ENCODE peak calls at places on chromosomes 13 and 19, in four cellular contexts. Q, G, U and C are unnamed samples.

GRCh38 chr19:44987148-44987675 is 14.1 kb upstream of the RELB start:
- DNase-seq in Q (no peak), G (no peak), U (no peak), C (no peak)

GRCh38 chr13:96993660-96994029 is 631 bp downstream of the OXGR1 start:
- DNase-seq in Q (no peak), G (no peak), U (no peak), C (no peak)

GRCh38 chr19:36093146-36093662 is 17.7 kb upstream of the OVOL3 start:
- DNase-seq in Q (no peak), G (no peak), U (no peak), C (no peak)

GRCh38 chr13:80901111-80902014 is 560.4 kb upstream of the SPRY2 start:
- DNase-seq in Q (no peak), G (no peak), U (no peak), C (no peak)

GRCh38 chr19:18776736-18777135 is 14.4 kb downstream of the COMP start:
- DNase-seq in Q (no peak), G (no peak), U (no peak), C (no peak)

GRCh38 chr19:49057636-49058234 is at the start of gene CGB7:
- DNase-seq in Q (peak), G (no peak), U (no peak), C (no peak)

GRCh38 chr13:106372199-106373160 is 163.0 kb downstream of the EFNB2 start:
- DNase-seq in Q (no peak), G (no peak), U (no peak), C (no peak)

GRCh38 chr13:67097856-67098255 is 132.3 kb downstream of the PCDH9 start:
- DNase-seq in Q (no peak), G (no peak), U (no peak), C (no peak)

GRCh38 chr13:24228852-24229458 is 68.4 kb downstream of the SPATA13 start:
- DNase-seq in Q (peak), G (peak), U (peak), C (no peak)

GRCh38 chr13:84037937-84038464 is 155.7 kb upstream of the SLITRK1 start:
- DNase-seq in Q (no peak), G (no peak), U (peak), C (no peak)

GRCh38 chr13:71643466-71643865 is 223.5 kb downstream of the DACH1 start:
- DNase-seq in Q (no peak), G (no peak), U (no peak), C (no peak)

GRCh38 chr19:49442354-49442753 is 1.0 kb upstream of the SLC17A7 start:
- DNase-seq in Q (peak), G (no peak), U (no peak), C (no peak)

GRCh38 chr19:2329528-2329927 is 1.0 kb downstream of the SPPL2B start:
- DNase-seq in Q (no peak), G (no peak), U (no peak), C (no peak)

GRCh38 chr13:40406405-40407138 is 259.9 kb downstream of the FOXO1 start:
- DNase-seq in Q (no peak), G (no peak), U (no peak), C (no peak)

GRCh38 chr19:39130337-39131254 is 5.0 kb downstream of the PAK4 start:
- DNase-seq in Q (no peak), G (no peak), U (no peak), C (no peak)

GRCh38 chr13:30038884-30039283 is 188.5 kb upstream of the UBL3 start:
- DNase-seq in Q (no peak), G (peak), U (no peak), C (no peak)

GRCh38 chr13:106105153-106105552 is 430.3 kb downstream of the EFNB2 start:
- DNase-seq in Q (no peak), G (no peak), U (no peak), C (no peak)

GRCh38 chr19:3932931-3933810 is at the start of gene NMRK2:
- DNase-seq in Q (no peak), G (no peak), U (no peak), C (no peak)

GRCh38 chr19:17325881-17326594 is 8.6 kb downstream of the ANO8 start:
- DNase-seq in Q (peak), G (no peak), U (no peak), C (no peak)

GRCh38 chr13:104483631-104484030 is 1417.4 kb upstream of the SLC10A2 start:
- DNase-seq in Q (no peak), G (no peak), U (no peak), C (no peak)

GRCh38 chr13:75263741-75264407 is 218.1 kb downstream of the TBC1D4 start:
- DNase-seq in Q (no peak), G (peak), U (no peak), C (no peak)

GRCh38 chr13:68897331-68897730 is 1210.3 kb upstream of the ATXN8OS start:
- DNase-seq in Q (no peak), G (no peak), U (no peak), C (no peak)

GRCh38 chr13:72255908-72256307 is 388.9 kb upstream of the DACH1 start:
- DNase-seq in Q (peak), G (no peak), U (peak), C (no peak)

GRCh38 chr19:33177417-33177976 is 16.6 kb upstream of the LRP3 start:
- DNase-seq in Q (no peak), G (no peak), U (peak), C (peak)

GRCh38 chr19:5622465-5623396 is at the start of the genes SAFB and SAFB2:
- DNase-seq in Q (peak), G (peak), U (peak), C (peak)

GRCh38 chr19:4678881-4679379 is 8.8 kb upstream of the MYDGF start:
- DNase-seq in Q (no peak), G (no peak), U (no peak), C (no peak)

GRCh38 chr19:50204811-50205675 is 1.6 kb downstream of the MYH14 start:
- DNase-seq in Q (peak), G (no peak), U (peak), C (no peak)

GRCh38 chr13:30880756-30881155 is 25.3 kb upstream of the MEDAG start:
- DNase-seq in Q (no peak), G (peak), U (no peak), C (no peak)

GRCh38 chr13:30234763-30235162 is 72.6 kb downstream of the KATNAL1 start:
- DNase-seq in Q (no peak), G (no peak), U (no peak), C (no peak)

GRCh38 chr13:61410669-61411297 is 4.9 kb downstream of the PCDH20 start:
- DNase-seq in Q (no peak), G (no peak), U (peak), C (no peak)

GRCh38 chr13:75416327-75417005 is 65.5 kb downstream of the TBC1D4 start:
- DNase-seq in Q (no peak), G (no peak), U (no peak), C (no peak)

GRCh38 chr19:3609779-3610719 is 3.4 kb upstream of the TBXA2R start:
- DNase-seq in Q (no peak), G (no peak), U (no peak), C (no peak)

GRCh38 chr19:8069116-8069973 is 16.8 kb downstream of the CCL25 start:
- DNase-seq in Q (no peak), G (no peak), U (peak), C (no peak)

GRCh38 chr13:25927966-25928365 is 123.8 kb downstream of the SHISA2 start:
- DNase-seq in Q (no peak), G (no peak), U (no peak), C (no peak)

GRCh38 chr19:7263521-7263920 is 30.7 kb downstream of the INSR start:
- DNase-seq in Q (no peak), G (no peak), U (no peak), C (no peak)